ENCODE peak calls at places on chromosomes 4 and X, in seven cellular contexts. One of them, this sample, is unnamed.

GRCh38 chr4:76208005-76208765 is 5.4 kb downstream of the SCARB2 start:
- DNase-seq in GDM1: peak
- DNase-seq in stimulated activated CD4-positive, alpha-beta T cell treated with anti-CD3 and anti-CD28 coated beads, Interleukin-2, amount 100 ng/mL, for 48 hours: no peak
- DNase-seq in ureter: peak
- DNase-seq in B cell: no peak
- DNase-seq in effector memory CD4-positive, alpha-beta T cell: no peak
- DNase-seq in Calu3: peak
- DNase-seq in this sample: peak

GRCh38 chr4:1045193-1045594 is 33.8 kb downstream of the FGFRL1 start:
- DNase-seq in GDM1: no peak
- DNase-seq in stimulated activated CD4-positive, alpha-beta T cell treated with anti-CD3 and anti-CD28 coated beads, Interleukin-2, amount 100 ng/mL, for 48 hours: no peak
- DNase-seq in ureter: no peak
- DNase-seq in B cell: no peak
- DNase-seq in effector memory CD4-positive, alpha-beta T cell: no peak
- DNase-seq in Calu3: no peak
- DNase-seq in this sample: no peak

GRCh38 chr4:90951037-90951436 is 823.8 kb downstream of the CCSER1 start:
- DNase-seq in GDM1: no peak
- DNase-seq in stimulated activated CD4-positive, alpha-beta T cell treated with anti-CD3 and anti-CD28 coated beads, Interleukin-2, amount 100 ng/mL, for 48 hours: no peak
- DNase-seq in ureter: no peak
- DNase-seq in B cell: no peak
- DNase-seq in effector memory CD4-positive, alpha-beta T cell: no peak
- DNase-seq in Calu3: peak
- DNase-seq in this sample: peak

GRCh38 chr4:15755321-15755750 is 22.8 kb upstream of the CD38 start:
- DNase-seq in GDM1: no peak
- DNase-seq in stimulated activated CD4-positive, alpha-beta T cell treated with anti-CD3 and anti-CD28 coated beads, Interleukin-2, amount 100 ng/mL, for 48 hours: peak
- DNase-seq in ureter: no peak
- DNase-seq in B cell: no peak
- DNase-seq in effector memory CD4-positive, alpha-beta T cell: peak
- DNase-seq in Calu3: no peak
- DNase-seq in this sample: no peak

GRCh38 chr4:152385551-152385950 is 150.3 kb downstream of the FBXW7 start:
- DNase-seq in GDM1: no peak
- DNase-seq in stimulated activated CD4-positive, alpha-beta T cell treated with anti-CD3 and anti-CD28 coated beads, Interleukin-2, amount 100 ng/mL, for 48 hours: no peak
- DNase-seq in ureter: no peak
- DNase-seq in B cell: no peak
- DNase-seq in effector memory CD4-positive, alpha-beta T cell: no peak
- DNase-seq in Calu3: no peak
- DNase-seq in this sample: peak

GRCh38 chr4:139934786-139935330 is 219.1 kb downstream of the MAML3 start:
- DNase-seq in GDM1: no peak
- DNase-seq in stimulated activated CD4-positive, alpha-beta T cell treated with anti-CD3 and anti-CD28 coated beads, Interleukin-2, amount 100 ng/mL, for 48 hours: no peak
- DNase-seq in ureter: no peak
- DNase-seq in B cell: no peak
- DNase-seq in effector memory CD4-positive, alpha-beta T cell: no peak
- DNase-seq in Calu3: no peak
- DNase-seq in this sample: no peak

GRCh38 chr4:10095296-10095991 is 21.2 kb downstream of the WDR1 start:
- DNase-seq in GDM1: no peak
- DNase-seq in stimulated activated CD4-positive, alpha-beta T cell treated with anti-CD3 and anti-CD28 coated beads, Interleukin-2, amount 100 ng/mL, for 48 hours: no peak
- DNase-seq in ureter: no peak
- DNase-seq in B cell: no peak
- DNase-seq in effector memory CD4-positive, alpha-beta T cell: no peak
- DNase-seq in Calu3: no peak
- DNase-seq in this sample: no peak

GRCh38 chrX:105698386-105698785 is 124.0 kb upstream of the NRK start:
- DNase-seq in GDM1: no peak
- DNase-seq in stimulated activated CD4-positive, alpha-beta T cell treated with anti-CD3 and anti-CD28 coated beads, Interleukin-2, amount 100 ng/mL, for 48 hours: no peak
- DNase-seq in ureter: no peak
- DNase-seq in B cell: no peak
- DNase-seq in effector memory CD4-positive, alpha-beta T cell: no peak
- DNase-seq in Calu3: no peak
- DNase-seq in this sample: no peak

GRCh38 chr4:67754288-67754687 is at the start of gene GNRHR:
- DNase-seq in GDM1: no peak
- DNase-seq in stimulated activated CD4-positive, alpha-beta T cell treated with anti-CD3 and anti-CD28 coated beads, Interleukin-2, amount 100 ng/mL, for 48 hours: no peak
- DNase-seq in ureter: no peak
- DNase-seq in B cell: no peak
- DNase-seq in effector memory CD4-positive, alpha-beta T cell: no peak
- DNase-seq in Calu3: no peak
- DNase-seq in this sample: no peak

GRCh38 chrX:22629105-22629725 is 356.5 kb downstream of the CBLL2 start:
- DNase-seq in GDM1: no peak
- DNase-seq in stimulated activated CD4-positive, alpha-beta T cell treated with anti-CD3 and anti-CD28 coated beads, Interleukin-2, amount 100 ng/mL, for 48 hours: no peak
- DNase-seq in ureter: no peak
- DNase-seq in B cell: no peak
- DNase-seq in effector memory CD4-positive, alpha-beta T cell: no peak
- DNase-seq in Calu3: no peak
- DNase-seq in this sample: no peak

GRCh38 chr4:161505141-161505540 is 658.7 kb downstream of the FSTL5 start:
- DNase-seq in GDM1: no peak
- DNase-seq in stimulated activated CD4-positive, alpha-beta T cell treated with anti-CD3 and anti-CD28 coated beads, Interleukin-2, amount 100 ng/mL, for 48 hours: no peak
- DNase-seq in ureter: no peak
- DNase-seq in B cell: no peak
- DNase-seq in effector memory CD4-positive, alpha-beta T cell: no peak
- DNase-seq in Calu3: no peak
- DNase-seq in this sample: no peak

GRCh38 chr4:72779256-72779655 is 210.2 kb upstream of the ADAMTS3 start:
- DNase-seq in GDM1: no peak
- DNase-seq in stimulated activated CD4-positive, alpha-beta T cell treated with anti-CD3 and anti-CD28 coated beads, Interleukin-2, amount 100 ng/mL, for 48 hours: no peak
- DNase-seq in ureter: no peak
- DNase-seq in B cell: no peak
- DNase-seq in effector memory CD4-positive, alpha-beta T cell: no peak
- DNase-seq in Calu3: no peak
- DNase-seq in this sample: no peak

GRCh38 chr4:42412251-42412650 is 15.0 kb downstream of the SHISA3 start:
- DNase-seq in GDM1: no peak
- DNase-seq in stimulated activated CD4-positive, alpha-beta T cell treated with anti-CD3 and anti-CD28 coated beads, Interleukin-2, amount 100 ng/mL, for 48 hours: no peak
- DNase-seq in ureter: no peak
- DNase-seq in B cell: no peak
- DNase-seq in effector memory CD4-positive, alpha-beta T cell: no peak
- DNase-seq in Calu3: no peak
- DNase-seq in this sample: no peak

This sample was measured in HT-29.